ENCODE peak calls at places on chromosomes 5 and 9, in seven cellular contexts. P, D, T, Q, J, X and U are unnamed samples.
A peak's percentile ranks its signal among the peaks of the same experiment; 100 is the strongest.

GRCh38 chr9:2271426-2271825 is 256.3 kb downstream of the SMARCA2 start:
- DNase-seq in T (no peak), P (no peak), D (peak; percentile 60), X (no peak), Q (peak; percentile 25), J (no peak), U (no peak)

GRCh38 chr5:38445374-38446028 is 110.9 kb downstream of the LIFR start:
- DNase-seq in X (no peak), P (no peak), Q (peak; percentile 45), J (no peak), T (no peak), D (peak; percentile 34), U (no peak)

GRCh38 chr9:135454737-135455136 is 24.8 kb upstream of the PPP1R26 start:
- DNase-seq in T (no peak), Q (no peak), X (no peak), P (no peak), J (no peak), D (no peak), U (no peak)

GRCh38 chr5:73233461-73234151 is 60.6 kb downstream of the TMEM174 start:
- DNase-seq in Q (peak; percentile 14), J (no peak), D (no peak), X (no peak), P (peak; percentile 74), T (peak; percentile 33), U (no peak)

GRCh38 chr5:32597046-32597629 is 11.8 kb downstream of the SUB1 start:
- DNase-seq in P (no peak), X (no peak), T (no peak), J (no peak), Q (no peak), D (no peak), U (no peak)

GRCh38 chr5:84718377-84718776 is 333.7 kb upstream of the EDIL3 start:
- DNase-seq in J (no peak), Q (no peak), P (no peak), D (no peak), X (no peak), T (no peak), U (no peak)

GRCh38 chr5:34811691-34812090 is 27.3 kb upstream of the TTC23L start:
- DNase-seq in J (no peak), Q (no peak), X (no peak), P (no peak), T (no peak), D (no peak), U (no peak)

GRCh38 chr5:7047862-7048261 is 334.6 kb downstream of the TENT4A start:
- DNase-seq in T (peak; percentile 35), P (no peak), Q (no peak), D (no peak), X (no peak), J (no peak), U (no peak)

GRCh38 chr9:136764301-136764891 is at the start of gene LCN15:
- DNase-seq in J (no peak), D (no peak), P (no peak), Q (no peak), X (no peak), T (peak; percentile 37), U (no peak)

GRCh38 chr5:134263801-134264200 is 37.9 kb upstream of the PPP2CA start:
- DNase-seq in J (no peak), Q (no peak), P (no peak), X (no peak), D (no peak), T (no peak), U (no peak)

GRCh38 chr5:51404256-51404655 is 21.0 kb downstream of the ISL1 start:
- DNase-seq in D (no peak), P (no peak), X (no peak), T (no peak), J (no peak), Q (no peak), U (no peak)

GRCh38 chr5:124064956-124065355 is 553.0 kb downstream of the CSNK1G3 start:
- DNase-seq in Q (no peak), D (no peak), T (no peak), P (no peak), X (no peak), J (no peak), U (no peak)

GRCh38 chr9:113652355-113653152 is 189.0 kb downstream of the RGS3 start:
- DNase-seq in P (no peak), J (no peak), D (no peak), X (no peak), Q (no peak), T (no peak), U (no peak)

GRCh38 chr9:116837038-116837998 is 150.2 kb downstream of the TRIM32 start:
- DNase-seq in P (no peak), Q (no peak), X (no peak), J (no peak), T (no peak), D (no peak), U (no peak)

GRCh38 chr9:111805841-111806241 is 11.1 kb upstream of the SHOC1 start:
- DNase-seq in D (peak; percentile 92), Q (no peak), T (no peak), J (no peak), P (no peak), X (no peak), U (peak; percentile 42)

GRCh38 chr9:95750725-95751644 is 124.5 kb upstream of the ERCC6L2 start:
- DNase-seq in T (no peak), D (no peak), Q (no peak), P (no peak), J (no peak), X (no peak), U (no peak)

GRCh38 chr9:96554326-96554725 is 65.3 kb downstream of the CDC14B start:
- DNase-seq in X (no peak), P (no peak), J (no peak), T (no peak), D (no peak), Q (no peak), U (no peak)

DNA sequence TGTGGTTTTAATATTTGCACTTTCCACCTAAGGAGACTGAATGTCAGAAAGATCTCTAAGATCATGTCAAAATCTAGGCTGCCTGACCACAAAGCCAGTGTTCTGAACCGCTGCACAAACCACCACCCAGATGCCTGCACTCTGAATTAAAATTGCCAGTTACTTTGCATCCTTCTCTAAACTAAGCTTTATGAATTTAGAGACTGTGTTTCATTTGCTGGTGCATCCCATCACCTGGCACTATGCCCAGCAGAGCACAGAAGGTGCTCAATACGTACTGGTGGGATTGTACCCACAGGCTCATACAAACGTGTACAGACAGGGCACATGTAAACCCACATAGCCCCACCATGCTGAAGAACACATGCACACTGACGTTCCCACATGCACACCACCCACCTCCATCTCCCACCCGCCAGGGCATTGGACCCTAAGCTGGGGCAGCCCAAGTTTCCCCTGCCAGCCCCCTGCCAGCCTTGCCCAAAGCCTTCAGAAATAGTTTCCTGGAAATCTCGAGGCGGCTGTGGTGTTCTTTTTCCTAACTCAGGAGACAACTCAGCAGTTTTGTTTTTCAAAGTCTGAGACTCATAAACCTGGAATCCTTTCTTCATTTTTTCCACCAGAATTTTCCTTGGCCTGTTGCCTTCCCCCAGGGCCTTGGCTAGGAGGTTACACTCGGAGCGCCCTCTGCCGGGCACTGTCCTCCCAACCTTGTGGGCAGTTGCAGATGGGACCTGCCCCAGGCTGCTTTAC is 9.6 kb upstream of the TRAF1 start:
- DNase-seq in J (peak; percentile 96), D (peak; percentile 97), Q (peak; percentile 95), X (peak; percentile 86), P (peak; percentile 98), T (peak; percentile 96), U (peak; percentile 80)
- H3K4me3 ChIP-seq in J (peak overlapping the region; percentile 55), D (peak overlapping the region; percentile 34), Q (peak overlapping the region; percentile 12), X (no peak overlapping the region), P (no peak overlapping the region), T (no peak overlapping the region), U (peak overlapping the region; percentile 50)

GRCh38 chr9:129854588-129855110 is 19.4 kb downstream of the USP20 start:
- DNase-seq in J (no peak), T (no peak), P (no peak), Q (no peak), X (no peak), D (no peak), U (no peak)

GRCh38 chr9:129853614-129854013 is 18.4 kb downstream of the USP20 start:
- DNase-seq in D (no peak), P (no peak), T (no peak), X (no peak), J (no peak), Q (no peak), U (no peak)

GRCh38 chr9:129860653-129861446 is 25.6 kb downstream of the USP20 start:
- DNase-seq in T (no peak), P (peak; percentile 39), J (no peak), Q (no peak), X (no peak), D (no peak), U (no peak)

GRCh38 chr9:129858167-129858962 is 23.1 kb downstream of the USP20 start:
- DNase-seq in X (no peak), P (peak; percentile 28), Q (no peak), D (no peak), J (no peak), T (no peak), U (no peak)

GRCh38 chr9:129857207-129857606 is 21.9 kb downstream of the USP20 start:
- DNase-seq in P (peak; percentile 7), D (no peak), Q (no peak), T (no peak), J (no peak), X (no peak), U (no peak)
- TF ChIP-seq CTCF in P (no peak), D (no peak), Q (no peak), T (no peak), J (no peak), X (no peak), U (no peak)

GRCh38 chr5:142065273-142065672 is 43.3 kb upstream of the NDFIP1 start:
- DNase-seq in D (peak; percentile 52), Q (no peak), P (no peak), X (no peak), J (no peak), T (no peak), U (no peak)

GRCh38 chr5:142059304-142059940 is 46.6 kb upstream of the GNPDA1 start:
- DNase-seq in X (no peak), Q (no peak), J (no peak), T (no peak), P (no peak), D (peak; percentile 54), U (no peak)

GRCh38 chr5:142057697-142058056 is 44.9 kb upstream of the GNPDA1 start:
- DNase-seq in D (no peak), P (no peak), T (no peak), Q (no peak), J (no peak), X (no peak), U (no peak)

GRCh38 chr5:142063878-142064331 is 44.7 kb upstream of the NDFIP1 start:
- DNase-seq in D (peak; percentile 80), Q (peak; percentile 75), X (peak; percentile 15), J (peak; percentile 97), P (no peak), T (peak; percentile 27), U (peak; percentile 10)

DNA sequence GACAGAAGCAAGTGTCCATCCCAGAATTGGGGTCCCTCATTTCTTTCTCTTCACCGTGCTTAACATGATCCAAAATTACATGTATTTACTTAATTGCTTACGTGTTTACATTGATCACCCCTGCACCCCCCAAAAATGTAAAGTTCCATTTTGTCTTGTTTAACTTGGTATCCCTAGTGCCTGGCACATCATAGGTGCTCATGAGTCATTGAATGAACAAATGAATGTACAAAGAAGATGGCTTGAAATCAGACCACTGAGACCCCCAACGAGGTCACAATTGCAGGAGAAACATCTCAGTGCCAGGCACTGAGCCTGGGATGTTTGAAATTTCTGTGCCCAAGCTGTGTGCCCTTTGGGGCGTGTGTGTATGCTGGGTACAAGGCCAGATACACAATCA is 45.2 kb upstream of the NDFIP1 start:
- DNase-seq in T (no peak), D (no peak), Q (no peak), P (no peak), X (no peak), J (no peak), U (no peak)
- H3K4me3 ChIP-seq in T (no peak overlapping the region), D (peak overlapping the region; percentile 9), Q (peak overlapping the region; percentile 54), P (no peak overlapping the region), X (peak overlapping the region; percentile 1), J (peak overlapping the region; percentile 25), U (no peak overlapping the region)

GRCh38 chr5:53201746-53202145 is 92.2 kb upstream of the MOCS2 start:
- DNase-seq in Q (no peak), D (no peak), J (no peak), P (no peak), T (no peak), X (no peak), U (no peak)
- TF ChIP-seq CTCF in Q (no peak), D (peak; percentile 17), J (no peak), P (no peak), T (no peak), X (no peak), U (no peak)